ENCODE peak calls at places on chromosome 16, in six cellular contexts. P is stimulated activated CD4-positive, alpha-beta T cell treated with anti-CD3 and anti-CD28 coated beads, Interleukin-2, amount 100 ng/mL, for 24 hours; R is iPS-NIHi11; H is kidney tubule cell; J is A549; W is GM12865. F is an unnamed sample.

GRCh38 chr16:53043986-53044571 is 8.6 kb downstream of the CHD9NB start:
- DNase-seq in P (no peak), R (peak; percentile 90), H (peak; percentile 90), J (peak; percentile 18), W (no peak), F (no peak)

GRCh38 chr16:19884021-19884485 is 595 bp downstream of the GPRC5B start:
- DNase-seq in P (no peak), R (peak; percentile 27), H (peak; percentile 10), J (no peak), W (no peak), F (no peak)

GRCh38 chr16:84001726-84002125 is 33.7 kb downstream of the NECAB2 start:
- DNase-seq in P (no peak), R (no peak), H (no peak), J (no peak), W (no peak), F (no peak)

GRCh38 chr16:19929062-19929511 is 44.4 kb upstream of the GPRC5B start:
- DNase-seq in P (no peak), R (no peak), H (no peak), J (no peak), W (no peak), F (no peak)

GRCh38 chr16:89323120-89323960 is 105.8 kb downstream of the ZNF778 start:
- DNase-seq in P (no peak), R (no peak), H (no peak), J (no peak), W (no peak), F (no peak)

GRCh38 chr16:27769561-27770222 is 219.7 kb downstream of the KATNIP start:
- DNase-seq in P (no peak), R (peak; percentile 62), H (peak; percentile 80), J (no peak), W (no peak), F (no peak)

GRCh38 chr16:9389543-9390207 is 298.2 kb downstream of the HAPSTR1 start:
- DNase-seq in P (no peak), R (no peak), H (no peak), J (no peak), W (peak; percentile 9), F (no peak)

GRCh38 chr16:35689764-35690163 is 2230.4 kb downstream of the TP53TG3F start:
- DNase-seq in P (no peak), R (no peak), H (no peak), J (no peak), W (no peak), F (no peak)

GRCh38 chr16:23286131-23286532 is 16.0 kb upstream of the SCNN1B start:
- DNase-seq in P (no peak), R (no peak), H (peak; percentile 91), J (no peak), W (no peak), F (no peak)

GRCh38 chr16:73166394-73166971 is 118.6 kb upstream of the ZFHX3 start:
- DNase-seq in P (no peak), R (peak; percentile 32), H (no peak), J (no peak), W (no peak), F (no peak)

GRCh38 chr16:17560548-17560947 is 89.8 kb upstream of the XYLT1 start:
- DNase-seq in P (no peak), R (no peak), H (no peak), J (no peak), W (no peak), F (no peak)

GRCh38 chr16:65195998-65196397 is 74.1 kb upstream of the CDH11 start:
- DNase-seq in P (no peak), R (no peak), H (no peak), J (no peak), W (no peak), F (no peak)

GRCh38 chr16:72428611-72429376 is 256.8 kb upstream of the PMFBP1 start:
- DNase-seq in P (no peak), R (no peak), H (no peak), J (no peak), W (no peak), F (peak; percentile 41)

GRCh38 chr16:86618431-86619262 is 40.3 kb downstream of the FOXL1 start:
- DNase-seq in P (no peak), R (no peak), H (no peak), J (peak; percentile 16), W (no peak), F (no peak)

GRCh38 chr16:58196898-58197313 is 1.0 kb downstream of the CSNK2A2 start:
- DNase-seq in P (no peak), R (peak; percentile 24), H (peak; percentile 2), J (no peak), W (no peak), F (peak; percentile 21)

GRCh38 chr16:58814348-58814801 is 80.3 kb upstream of the GOT2 start:
- DNase-seq in P (peak; percentile 35), R (peak; percentile 77), H (peak; percentile 54), J (peak; percentile 58), W (peak; percentile 47), F (peak; percentile 9)

GRCh38 chr16:69187387-69187890 is 475 bp downstream of the SNTB2 start:
- DNase-seq in P (peak; percentile 49), R (peak; percentile 70), H (peak; percentile 50), J (peak; percentile 43), W (peak; percentile 62), F (peak; percentile 28)

GRCh38 chr16:58651965-58652348 is 22.3 kb upstream of the CNOT1 start:
- DNase-seq in P (no peak), R (no peak), H (peak; percentile 44), J (no peak), W (no peak), F (no peak)

GRCh38 chr16:1537763-1538289 is 4.4 kb downstream of the TMEM204 start:
- DNase-seq in P (peak; percentile 51), R (no peak), H (no peak), J (no peak), W (no peak), F (no peak)

GRCh38 chr16:72051818-72052217 is 2.5 kb upstream of the HP start:
- DNase-seq in P (no peak), R (no peak), H (no peak), J (no peak), W (no peak), F (no peak)

GRCh38 chr16:46812781-46813555 is 18.0 kb downstream of the C16orf87 start:
- DNase-seq in P (no peak), R (no peak), H (no peak), J (no peak), W (peak; percentile 34), F (no peak)

GRCh38 chr16:80993293-80993691 is 13.4 kb downstream of the CMC2 start:
- DNase-seq in P (no peak), R (no peak), H (peak; percentile 56), J (peak; percentile 70), W (no peak), F (peak; percentile 8)

GRCh38 chr16:180921-181667 is 835 bp downstream of the HBQ1 start:
- DNase-seq in P (peak; percentile 86), R (peak; percentile 95), H (peak; percentile 77), J (peak; percentile 88), W (peak; percentile 83), F (peak; percentile 23)